ENCODE peak calls at places on chromosomes 3 and 15, in five cellular contexts. O is AG04450, T is neural crest cell, K is Calu3, D is GM20000. E is an unnamed sample.

GRCh38 chr3:126305427-126305826 is 51.8 kb downstream of the KLF15 start:
- DNase-seq in O (no peak), T (no peak), K (no peak), D (no peak), E (no peak)

GRCh38 chr3:126391631-126392030 is 3.1 kb upstream of the CFAP100 start:
- DNase-seq in O (no peak), T (no peak), K (no peak), D (no peak), E (no peak)

GRCh38 chr3:169658311-169658931 is 5.1 kb downstream of the MECOM start:
- DNase-seq in O (no peak), T (no peak), K (peak; percentile 53), D (no peak), E (no peak)

GRCh38 chr3:160296591-160296990 is 71.4 kb downstream of the C3orf80 start:
- DNase-seq in O (no peak), T (no peak), K (no peak), D (no peak), E (no peak)

GRCh38 chr3:173342679-173343078 is 54.9 kb upstream of the NLGN1 start:
- DNase-seq in O (no peak), T (no peak), K (no peak), D (no peak), E (no peak)

GRCh38 chr15:96354731-96355560 is 24.4 kb downstream of the NR2F2 start:
- DNase-seq in O (no peak), T (no peak), K (no peak), D (no peak), E (no peak)

GRCh38 chr3:46898321-46899150 is 21.0 kb downstream of the PTH1R start:
- DNase-seq in O (no peak), T (no peak), K (peak; percentile 32), D (no peak), E (peak; percentile 85)

GRCh38 chr3:119585867-119586570 is 6.7 kb downstream of the ADPRH start:
- DNase-seq in O (no peak), T (no peak), K (no peak), D (no peak), E (no peak)

GRCh38 chr3:81713018-81713417 is 48.4 kb downstream of the GBE1 start:
- DNase-seq in O (no peak), T (no peak), K (no peak), D (no peak), E (no peak)

GRCh38 chr3:50648297-50648696 is 26.4 kb upstream of the DOCK3 start:
- DNase-seq in O (no peak), T (peak; percentile 29), K (no peak), D (no peak), E (no peak)

GRCh38 chr3:12966847-12967750 is 106.1 kb downstream of the IQSEC1 start:
- DNase-seq in O (no peak), T (peak; percentile 32), K (no peak), D (no peak), E (no peak)

GRCh38 chr3:45915080-45915479 is 28.2 kb upstream of the CXCR6 start:
- DNase-seq in O (no peak), T (no peak), K (no peak), D (no peak), E (no peak)

GRCh38 chr3:47225310-47225906 is 57.2 kb downstream of the KIF9 start:
- DNase-seq in O (peak; percentile 3), T (no peak), K (no peak), D (peak; percentile 66), E (no peak)

GRCh38 chr3:175149675-175150074 is 290.5 kb downstream of the NAALADL2 start:
- DNase-seq in O (no peak), T (no peak), K (peak; percentile 92), D (no peak), E (no peak)

GRCh38 chr15:43998607-43999006 is 171.8 kb downstream of the WDR76 start:
- DNase-seq in O (peak; percentile 29), T (no peak), K (peak; percentile 41), D (no peak), E (no peak)

GRCh38 chr3:167575000-167575399 is 78.7 kb downstream of the WDR49 start:
- DNase-seq in O (no peak), T (no peak), K (no peak), D (no peak), E (no peak)

GRCh38 chr3:58109752-58110151 is 101.0 kb downstream of the DNASE1L3 start:
- DNase-seq in O (no peak), T (no peak), K (no peak), D (no peak), E (no peak)

GRCh38 chr15:39075311-39075710 is 505.6 kb upstream of the THBS1 start:
- DNase-seq in O (no peak), T (no peak), K (no peak), D (no peak), E (no peak)

GRCh38 chr3:112687621-112688020 is 46.7 kb upstream of the CCDC80 start:
- DNase-seq in O (no peak), T (no peak), K (no peak), D (no peak), E (no peak)

GRCh38 chr15:89822951-89823701 is 8.5 kb upstream of the ANPEP start:
- DNase-seq in O (no peak), T (no peak), K (no peak), D (no peak), E (no peak)

DNA sequence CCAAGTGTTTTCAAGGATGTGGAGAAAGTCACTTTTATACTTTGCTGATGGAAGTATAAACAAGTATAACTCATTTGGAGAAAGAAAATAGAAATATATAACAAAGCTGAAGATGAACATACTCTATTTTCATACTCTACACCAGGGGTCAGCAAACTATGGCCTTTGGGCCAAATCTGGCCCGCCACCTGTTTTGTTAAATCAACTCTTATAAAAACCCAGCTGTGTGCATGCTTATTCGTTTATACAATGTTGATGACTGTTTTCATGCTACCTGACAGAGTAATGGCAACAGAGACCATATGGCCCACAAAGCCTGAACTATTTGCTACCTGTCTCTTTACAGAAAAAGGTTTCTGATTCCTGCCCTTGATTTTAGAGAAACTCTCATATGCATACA is 124.0 kb downstream of the NR1D2 start:
- DNase-seq in O (no peak), T (no peak), K (peak; percentile 12), D (no peak), E (no peak)
- TF ChIP-seq CTCF in O (no peak), T (peak; percentile 39), K (no peak), D (no peak), E (peak; percentile 67)

DNA sequence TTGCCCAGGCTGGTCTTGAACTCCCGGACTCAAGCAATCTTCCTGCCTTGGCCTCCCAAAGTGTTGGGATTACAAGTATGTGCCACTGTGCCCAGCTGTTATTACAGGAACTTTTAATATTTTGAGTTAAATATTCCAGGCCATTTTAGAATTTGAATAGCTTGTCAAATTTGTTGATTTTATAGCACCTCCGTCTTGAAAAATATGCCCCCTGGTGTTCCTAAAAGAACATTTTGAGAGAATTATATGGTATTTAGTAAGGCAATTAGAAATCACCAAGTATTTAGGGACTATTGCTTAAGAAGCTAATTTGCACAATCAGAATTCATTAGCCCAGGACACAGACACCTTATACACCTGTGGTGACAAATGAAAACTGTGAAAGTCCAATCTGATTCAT is 23.7 kb downstream of the PDE8A start:
- DNase-seq in O (no peak), T (no peak), K (no peak), D (no peak), E (no peak)
- TF ChIP-seq CTCF in O (peak; percentile 12), T (peak; percentile 36), K (no peak), D (no peak), E (peak; percentile 64)

DNA sequence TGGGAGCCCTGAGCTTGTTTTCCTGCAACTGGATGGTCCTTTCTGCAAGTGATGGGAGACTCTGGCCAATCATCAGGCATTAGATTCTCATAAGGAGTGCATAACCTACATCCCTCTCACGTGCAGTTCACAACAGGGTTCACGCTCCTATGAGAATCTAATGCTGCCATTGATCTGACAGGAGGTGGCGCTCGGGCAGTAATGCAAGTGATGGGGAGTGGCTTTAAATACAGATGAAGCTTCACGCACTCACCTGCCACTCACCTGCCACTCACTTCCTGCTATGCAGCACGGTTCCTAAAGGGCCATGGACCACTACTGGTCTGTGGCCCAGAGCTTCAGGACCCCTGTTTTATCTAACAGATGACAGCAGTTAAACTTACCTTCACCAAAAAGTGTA is 21.4 kb downstream of the CSNK1G1 start:
- DNase-seq in O (no peak), T (no peak), K (no peak), D (no peak), E (no peak)
- TF ChIP-seq CTCF in O (no peak), T (no peak), K (no peak), D (no peak), E (no peak)

DNA sequence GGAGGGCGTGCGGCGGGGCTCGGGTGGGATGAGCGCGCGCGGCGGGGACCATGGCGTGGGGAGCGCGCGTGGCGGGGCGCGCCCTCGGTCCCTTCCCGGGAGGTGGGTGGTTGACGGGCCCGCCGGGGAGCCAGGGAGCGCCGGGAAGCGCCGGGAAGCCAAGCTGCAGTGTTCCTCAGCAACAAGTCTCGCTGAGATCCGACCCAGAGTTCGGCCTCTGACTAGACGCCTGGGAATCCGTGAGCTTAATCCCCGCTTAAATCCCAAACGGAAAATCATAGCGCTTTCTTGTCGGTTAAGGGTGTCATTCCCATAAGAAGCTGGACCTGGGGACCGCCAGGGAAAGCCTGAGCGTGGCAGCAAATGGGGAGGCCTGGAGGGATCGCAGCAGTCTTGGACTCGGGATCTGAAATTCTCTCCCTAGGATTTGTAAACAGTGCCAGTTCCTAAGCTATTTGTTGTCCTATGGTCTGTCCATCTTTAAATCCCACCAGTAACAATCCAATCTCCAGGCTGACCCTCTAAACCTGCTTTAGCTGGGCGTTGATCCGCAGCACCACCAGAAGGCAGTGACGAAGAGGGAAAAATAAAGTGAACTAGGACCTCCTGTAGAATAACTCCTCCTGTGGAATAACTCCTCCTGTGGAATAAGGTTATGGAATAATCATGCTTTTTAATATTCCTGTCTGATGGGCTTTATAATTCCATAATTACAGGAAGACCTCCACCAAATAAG is 560 bp upstream of the NEDD4 start:
- DNase-seq in O (peak; percentile 33), T (no peak), K (no peak), D (no peak), E (no peak)
- TF ChIP-seq CTCF in O (peak; percentile 33), T (peak; percentile 26), K (no peak), D (no peak), E (peak; percentile 43)

GRCh38 chr15:41116116-41116871 is at the start of gene INO80:
- DNase-seq in O (peak; percentile 97), T (peak; percentile 95), K (peak; percentile 91), D (peak; percentile 94), E (peak; percentile 98)
- TF ChIP-seq CTCF in O (no peak), T (no peak), K (no peak), D (no peak), E (no peak)

GRCh38 chr3:183587337-183587736 is 31.8 kb upstream of the KLHL6 start:
- DNase-seq in O (no peak), T (no peak), K (no peak), D (no peak), E (no peak)

GRCh38 chr3:183594636-183595035 is 39.1 kb upstream of the KLHL6 start:
- DNase-seq in O (no peak), T (no peak), K (no peak), D (no peak), E (no peak)

GRCh38 chr3:183590442-183590841 is 34.9 kb upstream of the KLHL6 start:
- DNase-seq in O (no peak), T (no peak), K (no peak), D (no peak), E (no peak)

GRCh38 chr3:183592820-183593219 is 37.3 kb upstream of the KLHL6 start:
- DNase-seq in O (no peak), T (no peak), K (no peak), D (no peak), E (no peak)

GRCh38 chr3:183591881-183592521 is 36.5 kb upstream of the KLHL6 start:
- DNase-seq in O (no peak), T (no peak), K (no peak), D (peak; percentile 72), E (no peak)
- TF ChIP-seq CTCF in O (peak; percentile 16), T (peak; percentile 27), K (no peak), D (peak; percentile 14), E (peak; percentile 67)